ENCODE peak calls at places on chromosomes 5 and 9, in nine cellular contexts. One of them, this sample, is unnamed.

GRCh38 chr5:36728697-36729543 is 122.5 kb downstream of the SLC1A3 start:
- DNase-seq in body of pancreas: no peak
- DNase-seq in PC-9: peak; percentile 65
- DNase-seq in uterus: no peak
- DNase-seq in kidney epithelial cell: peak; percentile 23
- DNase-seq in ovary: no peak
- DNase-seq in IMR-90: peak; percentile 73
- DNase-seq in PC-3: peak; percentile 86
- DNase-seq in AG10803: peak; percentile 63
- DNase-seq in this sample: peak; percentile 91

GRCh38 chr5:132446621-132447020 is 44.0 kb downstream of the IRF1 start:
- DNase-seq in body of pancreas: peak; percentile 83
- DNase-seq in kidney epithelial cell: no peak
- DNase-seq in PC-3: no peak
- DNase-seq in IMR-90: peak; percentile 75
- DNase-seq in ovary: peak; percentile 83
- DNase-seq in AG10803: peak; percentile 92
- DNase-seq in PC-9: peak; percentile 73
- DNase-seq in uterus: peak; percentile 83
- DNase-seq in this sample: no peak

GRCh38 chr9:89468271-89468960 is 29.5 kb downstream of the SEMA4D start:
- DNase-seq in PC-3: no peak
- DNase-seq in PC-9: no peak
- DNase-seq in kidney epithelial cell: no peak
- DNase-seq in IMR-90: no peak
- DNase-seq in ovary: no peak
- DNase-seq in uterus: no peak
- DNase-seq in AG10803: no peak
- DNase-seq in body of pancreas: no peak
- DNase-seq in this sample: no peak

GRCh38 chr9:112446080-112446479 is 40.5 kb upstream of the KIAA1958 start:
- DNase-seq in IMR-90: no peak
- DNase-seq in body of pancreas: no peak
- DNase-seq in PC-9: no peak
- DNase-seq in AG10803: no peak
- DNase-seq in PC-3: no peak
- DNase-seq in uterus: no peak
- DNase-seq in ovary: no peak
- DNase-seq in kidney epithelial cell: no peak
- DNase-seq in this sample: no peak

GRCh38 chr9:33210006-33210715 is 29.8 kb upstream of the SPINK4 start:
- DNase-seq in PC-3: peak; percentile 17
- DNase-seq in IMR-90: no peak
- DNase-seq in ovary: no peak
- DNase-seq in body of pancreas: no peak
- DNase-seq in AG10803: no peak
- DNase-seq in kidney epithelial cell: no peak
- DNase-seq in uterus: no peak
- DNase-seq in PC-9: no peak
- DNase-seq in this sample: no peak

GRCh38 chr9:122780026-122780425 is 8.7 kb upstream of the OR5C1 start:
- DNase-seq in kidney epithelial cell: no peak
- DNase-seq in uterus: no peak
- DNase-seq in AG10803: no peak
- DNase-seq in PC-9: peak; percentile 45
- DNase-seq in ovary: no peak
- DNase-seq in IMR-90: no peak
- DNase-seq in body of pancreas: no peak
- DNase-seq in PC-3: peak; percentile 25
- DNase-seq in this sample: peak; percentile 7

GRCh38 chr9:4704129-4704528 is 24.8 kb downstream of the CDC37L1 start:
- DNase-seq in PC-3: peak; percentile 35
- DNase-seq in uterus: no peak
- DNase-seq in IMR-90: peak; percentile 13
- DNase-seq in AG10803: no peak
- DNase-seq in body of pancreas: no peak
- DNase-seq in PC-9: no peak
- DNase-seq in ovary: no peak
- DNase-seq in kidney epithelial cell: no peak
- DNase-seq in this sample: no peak

GRCh38 chr9:92289708-92290390 is 3.6 kb downstream of the IARS1 start:
- DNase-seq in ovary: no peak
- DNase-seq in uterus: no peak
- DNase-seq in AG10803: peak; percentile 85
- DNase-seq in IMR-90: peak; percentile 60
- DNase-seq in kidney epithelial cell: no peak
- DNase-seq in body of pancreas: no peak
- DNase-seq in PC-3: no peak
- DNase-seq in PC-9: no peak
- DNase-seq in this sample: no peak

GRCh38 chr9:128621730-128622455 is 34.8 kb downstream of the DYNC2I2 start:
- DNase-seq in AG10803: no peak
- DNase-seq in kidney epithelial cell: no peak
- DNase-seq in body of pancreas: no peak
- DNase-seq in IMR-90: no peak
- DNase-seq in PC-3: no peak
- DNase-seq in PC-9: no peak
- DNase-seq in ovary: no peak
- DNase-seq in uterus: no peak
- DNase-seq in this sample: no peak

GRCh38 chr9:38761334-38761733 is 41.4 kb upstream of the FAM240B start:
- DNase-seq in PC-9: no peak
- DNase-seq in uterus: no peak
- DNase-seq in kidney epithelial cell: no peak
- DNase-seq in PC-3: no peak
- DNase-seq in IMR-90: no peak
- DNase-seq in AG10803: no peak
- DNase-seq in ovary: no peak
- DNase-seq in body of pancreas: no peak
- DNase-seq in this sample: no peak

GRCh38 chr5:137735531-137736284 is at the start of gene KLHL3:
- DNase-seq in AG10803: peak; percentile 28
- DNase-seq in body of pancreas: peak; percentile 62
- DNase-seq in IMR-90: peak; percentile 66
- DNase-seq in kidney epithelial cell: peak; percentile 38
- DNase-seq in ovary: peak; percentile 19
- DNase-seq in uterus: peak; percentile 22
- DNase-seq in PC-3: peak; percentile 72
- DNase-seq in PC-9: peak; percentile 61
- DNase-seq in this sample: no peak

GRCh38 chr5:16427572-16427971 is 38.0 kb downstream of the ZNF622 start:
- DNase-seq in PC-3: no peak
- DNase-seq in body of pancreas: no peak
- DNase-seq in ovary: no peak
- DNase-seq in PC-9: no peak
- DNase-seq in kidney epithelial cell: no peak
- DNase-seq in AG10803: no peak
- DNase-seq in IMR-90: no peak
- DNase-seq in uterus: no peak
- DNase-seq in this sample: no peak

GRCh38 chr9:37801287-37801850 is 772 bp downstream of the DCAF10 start:
- DNase-seq in ovary: no peak
- DNase-seq in body of pancreas: peak; percentile 32
- DNase-seq in IMR-90: peak; percentile 9
- DNase-seq in AG10803: peak; percentile 9
- DNase-seq in PC-3: peak; percentile 7
- DNase-seq in PC-9: no peak
- DNase-seq in kidney epithelial cell: no peak
- DNase-seq in uterus: no peak
- DNase-seq in this sample: peak; percentile 69

GRCh38 chr5:9197881-9198260 is 348.0 kb downstream of the SEMA5A start:
- DNase-seq in body of pancreas: no peak
- DNase-seq in kidney epithelial cell: no peak
- DNase-seq in IMR-90: peak; percentile 70
- DNase-seq in ovary: no peak
- DNase-seq in AG10803: no peak
- DNase-seq in PC-3: peak; percentile 94
- DNase-seq in PC-9: no peak
- DNase-seq in uterus: no peak
- DNase-seq in this sample: no peak

GRCh38 chr9:136096505-136097001 is 1.5 kb upstream of the NACC2 start:
- DNase-seq in AG10803: no peak
- DNase-seq in PC-9: peak; percentile 31
- DNase-seq in body of pancreas: no peak
- DNase-seq in IMR-90: no peak
- DNase-seq in PC-3: no peak
- DNase-seq in kidney epithelial cell: no peak
- DNase-seq in ovary: no peak
- DNase-seq in uterus: no peak
- DNase-seq in this sample: no peak
- H3K4me3 ChIP-seq in AG10803: peak overlapping the region; percentile 63
- H3K4me3 ChIP-seq in PC-9: no peak overlapping the region
- H3K4me3 ChIP-seq in body of pancreas: no peak overlapping the region
- H3K4me3 ChIP-seq in IMR-90: no peak overlapping the region
- H3K4me3 ChIP-seq in PC-3: no peak overlapping the region
- H3K4me3 ChIP-seq in kidney epithelial cell: no peak overlapping the region
- H3K4me3 ChIP-seq in ovary: no peak overlapping the region
- H3K4me3 ChIP-seq in uterus: no peak overlapping the region
- H3K4me3 ChIP-seq in this sample: no peak overlapping the region

GRCh38 chr9:73154271-73154670 is 2.6 kb downstream of the ANXA1 start:
- DNase-seq in IMR-90: no peak
- DNase-seq in uterus: no peak
- DNase-seq in body of pancreas: no peak
- DNase-seq in AG10803: no peak
- DNase-seq in PC-3: no peak
- DNase-seq in ovary: no peak
- DNase-seq in kidney epithelial cell: no peak
- DNase-seq in PC-9: no peak
- DNase-seq in this sample: no peak
- H3K4me3 ChIP-seq in IMR-90: no peak overlapping the region
- H3K4me3 ChIP-seq in uterus: peak overlapping the region; percentile 39
- H3K4me3 ChIP-seq in body of pancreas: no peak overlapping the region
- H3K4me3 ChIP-seq in AG10803: peak overlapping the region; percentile 59
- H3K4me3 ChIP-seq in PC-3: peak overlapping the region; percentile 86
- H3K4me3 ChIP-seq in ovary: peak overlapping the region; percentile 38
- H3K4me3 ChIP-seq in kidney epithelial cell: peak overlapping the region; percentile 70
- H3K4me3 ChIP-seq in PC-9: peak overlapping the region; percentile 55
- H3K4me3 ChIP-seq in this sample: no peak overlapping the region

GRCh38 chr5:58491216-58491892 is at the start of gene GAPT:
- DNase-seq in ovary: no peak
- DNase-seq in body of pancreas: no peak
- DNase-seq in uterus: no peak
- DNase-seq in PC-9: no peak
- DNase-seq in AG10803: no peak
- DNase-seq in PC-3: no peak
- DNase-seq in IMR-90: no peak
- DNase-seq in kidney epithelial cell: no peak
- DNase-seq in this sample: peak; percentile 88
- H3K4me3 ChIP-seq in ovary: no peak within 1 kb of the TSS
- H3K4me3 ChIP-seq in body of pancreas: no peak within 1 kb of the TSS
- H3K4me3 ChIP-seq in uterus: no peak within 1 kb of the TSS
- H3K4me3 ChIP-seq in PC-9: no peak within 1 kb of the TSS
- H3K4me3 ChIP-seq in AG10803: no peak within 1 kb of the TSS
- H3K4me3 ChIP-seq in PC-3: no peak within 1 kb of the TSS
- H3K4me3 ChIP-seq in IMR-90: no peak within 1 kb of the TSS
- H3K4me3 ChIP-seq in kidney epithelial cell: no peak within 1 kb of the TSS
- H3K4me3 ChIP-seq in this sample: peak within 1 kb of the TSS; percentile 61

GRCh38 chr5:150301170-150301505 is 1.6 kb downstream of the ARSI start:
- DNase-seq in PC-3: no peak
- DNase-seq in PC-9: no peak
- DNase-seq in ovary: no peak
- DNase-seq in uterus: peak; percentile 41
- DNase-seq in AG10803: peak; percentile 59
- DNase-seq in kidney epithelial cell: no peak
- DNase-seq in IMR-90: peak; percentile 46
- DNase-seq in body of pancreas: no peak
- DNase-seq in this sample: no peak
- H3K4me3 ChIP-seq in PC-3: no peak overlapping the region
- H3K4me3 ChIP-seq in PC-9: no peak overlapping the region
- H3K4me3 ChIP-seq in ovary: no peak overlapping the region
- H3K4me3 ChIP-seq in uterus: no peak overlapping the region
- H3K4me3 ChIP-seq in AG10803: no peak overlapping the region
- H3K4me3 ChIP-seq in kidney epithelial cell: no peak overlapping the region
- H3K4me3 ChIP-seq in IMR-90: peak overlapping the region; percentile 6
- H3K4me3 ChIP-seq in body of pancreas: no peak overlapping the region
- H3K4me3 ChIP-seq in this sample: no peak overlapping the region

This sample was measured in Karpas-422.